ENCODE peak calls at places on chromosomes 5 and 9, in six cellular contexts. C, B, A, Q, T and P are unnamed samples.

GRCh38 chr9:16704489-16705111 is 165.9 kb downstream of the BNC2 start:
- DNase-seq in B (no peak), C (peak), Q (no peak), A (no peak), T (no peak), P (peak)

GRCh38 chr5:181173420-181174342 is 26.3 kb downstream of the OR2V2 start:
- DNase-seq in A (peak), Q (peak), B (peak), C (peak), T (peak), P (peak)

GRCh38 chr9:99931155-99931840 is 24.8 kb downstream of the STX17 start:
- DNase-seq in C (no peak), B (no peak), A (no peak), Q (no peak), T (no peak), P (no peak)

GRCh38 chr5:68454766-68455165 is 239.2 kb downstream of the PIK3R1 start:
- DNase-seq in B (no peak), A (no peak), Q (no peak), C (no peak), T (no peak), P (no peak)

GRCh38 chr5:81162501-81162900 is 70.6 kb upstream of the CKMT2 start:
- DNase-seq in B (no peak), Q (no peak), T (no peak), C (no peak), A (no peak), P (no peak)

GRCh38 chr5:100641833-100642232 is 106.7 kb downstream of the FAM174A start:
- DNase-seq in T (no peak), C (no peak), B (no peak), A (no peak), Q (peak), P (no peak)

GRCh38 chr9:34869390-34869789 is 88.7 kb upstream of the PHF24 start:
- DNase-seq in B (peak), A (no peak), T (peak), Q (no peak), C (no peak), P (no peak)

GRCh38 chr9:1837453-1838084 is 177.6 kb upstream of the SMARCA2 start:
- DNase-seq in B (no peak), Q (peak), A (peak), T (peak), C (peak), P (peak)

GRCh38 chr5:72556351-72557146 is 49.3 kb upstream of the ZNF366 start:
- DNase-seq in A (peak), Q (no peak), B (peak), T (peak), C (peak), P (peak)

GRCh38 chr9:99035313-99035712 is 69.6 kb upstream of the TGFBR1 start:
- DNase-seq in A (no peak), B (no peak), Q (no peak), T (no peak), C (no peak), P (no peak)

GRCh38 chr9:4740373-4740622 is 704 bp downstream of the AK3 start:
- DNase-seq in Q (no peak), A (no peak), B (peak), T (no peak), C (no peak), P (no peak)

GRCh38 chr9:37840560-37841194 is 40.1 kb downstream of the DCAF10 start:
- DNase-seq in Q (no peak), A (no peak), B (peak), T (no peak), C (no peak), P (no peak)

GRCh38 chr9:92010705-92011536 is 60.9 kb upstream of the ROR2 start:
- DNase-seq in T (no peak), C (no peak), Q (no peak), B (no peak), A (no peak), P (no peak)

GRCh38 chr9:116674210-116674980 is 12.7 kb upstream of the TRIM32 start:
- DNase-seq in C (no peak), Q (no peak), A (no peak), B (no peak), T (no peak), P (no peak)

GRCh38 chr5:157994906-157995519 is 136.1 kb upstream of the CLINT1 start:
- DNase-seq in C (peak), B (peak), T (peak), A (peak), Q (peak), P (peak)

GRCh38 chr5:136192526-136193395 is at the start of gene SMIM32:
- DNase-seq in C (peak), A (no peak), T (peak), Q (peak), B (peak), P (no peak)

GRCh38 chr9:93210974-93211653 is 27.2 kb downstream of the WNK2 start:
- DNase-seq in T (no peak), Q (no peak), B (no peak), C (no peak), A (no peak), P (no peak)

GRCh38 chr5:91328743-91329142 is 54.4 kb downstream of the ARRDC3 start:
- DNase-seq in T (no peak), C (no peak), B (no peak), A (no peak), Q (no peak), P (no peak)

GRCh38 chr5:141821430-141821925 is 56.7 kb downstream of the PCDH1 start:
- DNase-seq in Q (no peak), T (no peak), C (no peak), B (peak), A (no peak), P (peak)

GRCh38 chr5:54171645-54172384 is 138.6 kb downstream of the ARL15 start:
- DNase-seq in A (no peak), T (no peak), B (peak), C (no peak), Q (no peak), P (no peak)

GRCh38 chr5:143979044-143979690 is 167.2 kb downstream of the HMHB1 start:
- DNase-seq in C (no peak), Q (no peak), A (no peak), T (no peak), B (no peak), P (no peak)

GRCh38 chr5:95822038-95822407 is 503 bp downstream of the GLRX start:
- DNase-seq in A (no peak), C (peak), Q (peak), B (peak), T (no peak), P (peak)

GRCh38 chr5:150113047-150113744 is 26.8 kb upstream of the CSF1R start:
- DNase-seq in B (no peak), A (no peak), Q (peak), T (no peak), C (peak), P (no peak)

GRCh38 chr9:85600675-85601263 is 141.0 kb downstream of the AGTPBP1 start:
- DNase-seq in T (no peak), C (peak), Q (no peak), A (peak), B (no peak), P (no peak)

GRCh38 chr9:71285191-71285656 is 163.8 kb upstream of the TRPM3 start:
- DNase-seq in T (peak), B (peak), Q (peak), C (peak), A (no peak), P (peak)

GRCh38 chr9:92644278-92644677 is 25.7 kb downstream of the IPPK start:
- DNase-seq in Q (no peak), C (no peak), A (no peak), T (no peak), B (no peak), P (no peak)

GRCh38 chr5:54651482-54652076 is 134.0 kb downstream of the SNX18 start:
- DNase-seq in B (peak), T (no peak), C (no peak), A (no peak), Q (no peak), P (no peak)

GRCh38 chr9:108543251-108543768 is 312.5 kb downstream of the ACTL7B start:
- DNase-seq in Q (no peak), A (peak), B (no peak), C (no peak), T (no peak), P (peak)

GRCh38 chr5:130096488-130096887 is 192.2 kb downstream of the CHSY3 start:
- DNase-seq in A (no peak), B (no peak), T (no peak), Q (no peak), C (no peak), P (no peak)

GRCh38 chr9:33921967-33922895 is 105.3 kb downstream of the UBE2R2 start:
- DNase-seq in T (peak), B (peak), A (no peak), C (peak), Q (peak), P (peak)

GRCh38 chr5:81192351-81192750 is 40.8 kb upstream of the CKMT2 start:
- DNase-seq in T (no peak), C (peak), Q (no peak), A (no peak), B (no peak), P (no peak)

GRCh38 chr5:158770506-158770905 is 329.2 kb downstream of the EBF1 start:
- DNase-seq in Q (peak), C (peak), T (peak), A (peak), B (no peak), P (peak)

GRCh38 chr9:70949239-70949638 is 172.2 kb downstream of the TRPM3 start:
- DNase-seq in T (no peak), A (no peak), B (no peak), Q (no peak), C (no peak), P (no peak)

GRCh38 chr9:114177423-114178064 is 22.2 kb downstream of the COL27A1 start:
- DNase-seq in Q (no peak), C (no peak), T (no peak), B (peak), A (no peak), P (peak)

GRCh38 chr9:75083188-75083976 is 4.6 kb downstream of the NMRK1 start:
- DNase-seq in T (peak), B (no peak), A (no peak), C (peak), Q (peak), P (no peak)

GRCh38 chr5:88729476-88730182 is 153.4 kb downstream of the MEF2C start:
- DNase-seq in C (peak), B (peak), Q (peak), A (no peak), T (peak), P (peak)

GRCh38 chr9:116692619-116693018 is 5.5 kb downstream of the TRIM32 start:
- DNase-seq in A (no peak), T (no peak), B (no peak), C (no peak), Q (no peak), P (no peak)

GRCh38 chr5:14741131-14741530 is 76.6 kb downstream of the OTULIN start:
- DNase-seq in B (no peak), C (no peak), T (no peak), Q (no peak), A (no peak), P (no peak)
- TF ChIP-seq JUN in B (no peak), C (no peak), T (no peak), Q (no peak), A (no peak), P (no peak)

DNA sequence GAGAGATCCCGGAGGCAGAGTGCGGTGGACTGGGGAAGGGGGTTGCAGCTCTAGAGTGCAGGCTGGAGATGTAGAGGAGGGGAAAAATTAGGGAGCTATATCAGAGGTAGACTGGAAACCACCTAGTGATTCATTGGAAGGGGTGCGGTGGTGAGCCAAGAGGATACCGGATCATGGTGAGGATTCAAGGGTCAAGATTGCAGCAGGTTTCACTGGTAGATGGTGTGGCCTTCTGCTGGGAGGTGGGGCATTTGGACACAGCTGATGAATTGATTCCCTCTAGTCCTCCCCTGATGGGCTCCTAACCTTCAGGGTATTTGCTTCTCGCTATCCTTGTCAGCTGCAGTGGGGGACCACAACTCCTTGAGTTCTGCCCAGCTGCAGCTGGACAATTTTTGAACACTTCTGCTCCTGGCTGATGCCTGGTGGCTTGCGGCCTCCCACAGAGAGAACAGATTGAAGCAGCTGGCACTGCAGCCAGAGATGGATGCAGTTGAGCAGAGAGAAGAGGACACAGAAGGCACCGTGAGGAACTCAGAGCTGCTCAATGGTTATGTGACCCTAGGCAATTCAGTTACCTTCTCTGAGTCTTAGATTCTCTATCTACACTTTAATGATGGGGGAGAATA is 134.4 kb upstream of the ABCA1 start:
- DNase-seq in A (no peak), B (no peak), T (no peak), C (no peak), Q (no peak), P (no peak)
- TF ChIP-seq JUN in A (no peak), B (no peak), T (no peak), C (no peak), Q (no peak), P (no peak)

GRCh38 chr9:121638901-121639592 is 12.4 kb upstream of the DAB2IP start:
- DNase-seq in C (no peak), A (no peak), Q (no peak), T (peak), B (no peak), P (no peak)

GRCh38 chr9:121641228-121641611 is 10.2 kb upstream of the DAB2IP start:
- DNase-seq in T (no peak), B (no peak), A (no peak), Q (no peak), C (no peak), P (no peak)

GRCh38 chr9:121640486-121641227 is 10.8 kb upstream of the DAB2IP start:
- DNase-seq in A (no peak), C (no peak), Q (no peak), B (no peak), T (no peak), P (no peak)

GRCh38 chr9:121639619-121640018 is 11.8 kb upstream of the DAB2IP start:
- DNase-seq in C (no peak), A (no peak), T (no peak), B (no peak), Q (no peak), P (no peak)

DNA sequence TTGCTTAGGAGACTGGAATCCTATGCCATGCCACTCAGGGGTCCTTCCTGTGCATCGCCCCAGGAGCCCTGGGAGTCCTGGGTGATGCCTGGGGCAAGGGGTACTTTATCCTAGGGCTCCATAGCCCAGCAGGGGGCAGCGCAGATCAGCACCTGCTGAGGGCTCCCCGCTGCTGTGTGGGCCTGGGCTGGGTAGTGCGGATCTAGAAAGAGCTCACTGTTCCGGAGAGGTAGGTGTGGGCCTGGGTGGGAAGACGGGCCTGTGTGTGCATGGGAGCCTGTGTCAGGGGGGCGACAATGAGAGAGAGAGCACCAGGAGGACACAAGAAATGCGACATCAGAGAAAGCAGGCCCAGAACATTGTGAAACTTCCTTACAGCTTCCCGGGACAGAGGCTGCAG is 11.4 kb upstream of the DAB2IP start:
- DNase-seq in B (peak), A (no peak), T (peak), C (peak), Q (peak), P (peak)
- TF ChIP-seq JUN in B (no peak), A (no peak), T (no peak), C (no peak), Q (no peak), P (no peak)

GRCh38 chr9:137711678-137712105 is 92.9 kb downstream of the EHMT1 start:
- DNase-seq in Q (no peak), T (no peak), C (no peak), A (no peak), B (no peak), P (no peak)

GRCh38 chr9:137708590-137709284 is 89.9 kb downstream of the EHMT1 start:
- DNase-seq in C (peak), T (no peak), B (no peak), Q (no peak), A (no peak), P (no peak)

GRCh38 chr9:137707361-137707760 is 88.6 kb downstream of the EHMT1 start:
- DNase-seq in A (no peak), T (no peak), C (peak), Q (no peak), B (no peak), P (no peak)

GRCh38 chr9:137710751-137711150 is 91.9 kb downstream of the EHMT1 start:
- DNase-seq in B (no peak), A (no peak), Q (no peak), C (no peak), T (no peak), P (no peak)

DNA sequence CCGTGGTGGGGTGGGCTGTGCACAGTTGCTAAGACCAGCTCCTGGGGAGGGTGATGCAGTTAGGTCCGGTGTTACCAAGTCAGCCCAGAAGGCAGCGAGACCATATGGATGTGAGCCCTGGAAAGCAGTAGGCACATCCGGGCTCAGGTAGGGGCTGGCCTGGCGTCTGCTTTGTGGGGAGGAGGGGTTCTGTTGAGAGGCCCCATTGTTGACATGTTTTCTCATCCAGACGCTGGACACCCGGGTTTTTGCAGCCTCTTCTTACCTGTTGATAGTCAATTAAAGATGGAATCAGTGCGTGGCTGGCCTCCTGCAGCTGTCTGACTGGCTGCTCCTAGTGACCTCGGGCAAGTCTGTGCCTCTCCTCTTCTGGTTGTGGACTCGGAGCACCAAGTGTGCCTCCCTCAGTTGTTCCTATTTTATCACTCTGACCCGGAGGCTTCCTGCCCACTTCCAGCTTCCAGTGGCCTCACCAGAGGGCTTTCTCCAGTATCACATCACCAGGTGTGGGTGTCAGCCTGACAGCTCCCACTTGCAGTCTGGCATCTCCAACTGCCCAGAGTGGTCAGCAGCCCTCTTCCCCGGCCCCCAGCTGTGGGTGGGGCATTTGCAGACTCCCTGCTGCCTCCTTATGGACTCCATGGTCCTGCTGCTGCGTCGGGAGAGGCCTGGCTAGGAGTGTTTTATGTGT is 90.8 kb downstream of the EHMT1 start:
- DNase-seq in Q (no peak), T (no peak), A (no peak), C (no peak), B (no peak), P (no peak)
- TF ChIP-seq JUN in Q (no peak), T (no peak), A (no peak), C (no peak), B (no peak), P (no peak)

GRCh38 chr9:31839273-31839672 is 545.2 kb upstream of the ACO1 start:
- DNase-seq in C (no peak), T (peak), A (no peak), B (no peak), Q (no peak), P (no peak)
- TF ChIP-seq JUN in C (no peak), T (no peak), A (no peak), B (no peak), Q (no peak), P (no peak)

DNA sequence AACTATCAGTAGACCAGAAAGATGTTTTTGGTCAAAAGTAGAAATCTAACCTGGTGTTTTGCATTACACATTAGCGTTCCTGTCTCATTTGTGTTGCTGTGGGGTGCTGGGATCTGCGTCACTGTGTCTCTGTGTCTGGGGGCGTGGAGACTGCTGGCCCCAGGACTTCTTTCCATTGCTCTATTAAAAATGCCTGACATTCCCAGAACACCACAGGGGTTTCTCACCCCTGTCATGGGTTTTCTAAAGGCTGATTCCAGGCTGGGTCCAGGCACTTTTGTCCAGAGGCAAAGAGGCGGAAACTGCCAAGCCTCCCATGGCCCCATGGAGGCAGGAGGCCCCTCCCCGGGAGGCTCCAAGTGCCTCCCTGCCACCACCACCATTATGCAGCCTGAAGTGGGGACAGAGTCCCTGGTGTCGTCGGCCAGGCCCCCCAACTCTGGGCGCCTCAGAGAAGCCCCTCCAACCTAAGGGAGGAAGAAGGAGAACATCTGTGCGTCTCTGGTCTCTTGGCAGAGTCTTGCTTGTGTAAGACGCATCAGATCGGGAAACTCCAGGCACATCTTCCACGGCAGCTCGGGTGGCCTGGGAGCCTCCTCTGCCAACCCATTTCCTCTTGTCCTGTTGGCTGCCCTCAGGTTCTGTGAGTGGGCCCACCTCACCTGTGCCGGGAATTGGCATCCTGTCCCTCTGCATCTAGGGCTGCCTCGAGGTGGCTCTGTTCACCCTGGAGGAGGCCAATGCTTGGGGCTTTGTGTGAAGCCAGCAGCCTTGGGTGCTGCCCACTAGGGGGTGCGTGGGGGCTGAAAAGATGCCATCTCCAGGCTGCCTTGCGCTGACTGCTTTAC is 13.8 kb upstream of the PLEKHG4B start:
- DNase-seq in B (no peak), T (peak), A (no peak), C (no peak), Q (peak), P (peak)
- TF ChIP-seq JUN in B (no peak), T (no peak), A (no peak), C (no peak), Q (no peak), P (no peak)

GRCh38 chr5:1851290-1851934 is 31.3 kb downstream of the IRX4 start:
- DNase-seq in A (no peak), Q (no peak), C (peak), B (no peak), T (no peak), P (no peak)
- TF ChIP-seq JUN in A (no peak), Q (no peak), C (no peak), B (no peak), T (no peak), P (no peak)

GRCh38 chr9:130935660-130936271 is 3.3 kb downstream of the FIBCD1 start:
- DNase-seq in A (no peak), T (peak), Q (peak), C (no peak), B (no peak), P (no peak)
- TF ChIP-seq JUN in A (no peak), T (no peak), Q (no peak), C (no peak), B (no peak), P (no peak)